ENCODE peak calls at places on chromosome 5, in four cellular contexts. V is H1, P is GM12891, B is HepG2. O is an unnamed sample.

GRCh38 chr5:59069438-59070079 is 486.7 kb downstream of the RAB3C start:
- DNase-seq in V (no peak), P (no peak), B (peak; percentile 68), O (no peak)

GRCh38 chr5:176742246-176743105 is 67.9 kb upstream of the UNC5A start:
- DNase-seq in V (no peak), P (no peak), B (no peak), O (no peak)

GRCh38 chr5:158124606-158125316 is 265.8 kb upstream of the CLINT1 start:
- DNase-seq in V (no peak), P (no peak), B (no peak), O (no peak)

GRCh38 chr5:127615916-127616315 is 33.0 kb upstream of the CTXN3 start:
- DNase-seq in V (peak; percentile 31), P (no peak), B (no peak), O (no peak)

GRCh38 chr5:116454417-116454927 is 120.2 kb downstream of the SEMA6A start:
- DNase-seq in V (no peak), P (peak; percentile 29), B (no peak), O (peak; percentile 29)

GRCh38 chr5:135462304-135462703 is 10.2 kb upstream of the TIFAB start:
- DNase-seq in V (peak; percentile 80), P (peak; percentile 58), B (peak; percentile 87), O (peak; percentile 54)

GRCh38 chr5:82467006-82467561 is 188.9 kb upstream of the RPS23 start:
- DNase-seq in V (no peak), P (no peak), B (no peak), O (no peak)

GRCh38 chr5:78009937-78010527 is 233.9 kb upstream of the TBCA start:
- DNase-seq in V (no peak), P (no peak), B (no peak), O (no peak)

GRCh38 chr5:39650234-39650816 is 225.5 kb upstream of the DAB2 start:
- DNase-seq in V (no peak), P (no peak), B (no peak), O (no peak)

GRCh38 chr5:162852145-162852544 is 585.2 kb upstream of the CCNG1 start:
- DNase-seq in V (no peak), P (no peak), B (no peak), O (no peak)

GRCh38 chr5:44714871-44715580 is 93.7 kb upstream of the MRPS30 start:
- DNase-seq in V (no peak), P (no peak), B (no peak), O (no peak)

GRCh38 chr5:142403583-142403982 is 78.8 kb upstream of the SPRY4 start:
- DNase-seq in V (no peak), P (no peak), B (no peak), O (no peak)

GRCh38 chr5:72559866-72560766 is 52.9 kb upstream of the ZNF366 start:
- DNase-seq in V (no peak), P (no peak), B (no peak), O (no peak)

GRCh38 chr5:95730730-95731570 is at the start of gene RHOBTB3:
- DNase-seq in V (peak; percentile 84), P (peak; percentile 45), B (peak; percentile 79), O (peak; percentile 36)

GRCh38 chr5:95733100-95733499 is 2.0 kb downstream of the RHOBTB3 start:
- DNase-seq in V (no peak), P (no peak), B (no peak), O (no peak)

GRCh38 chr5:95734156-95734555 is 3.0 kb downstream of the RHOBTB3 start:
- DNase-seq in V (no peak), P (no peak), B (no peak), O (no peak)

GRCh38 chr5:95730011-95730700 is 980 bp upstream of the RHOBTB3 start:
- DNase-seq in V (no peak), P (no peak), B (no peak), O (no peak)

DNA sequence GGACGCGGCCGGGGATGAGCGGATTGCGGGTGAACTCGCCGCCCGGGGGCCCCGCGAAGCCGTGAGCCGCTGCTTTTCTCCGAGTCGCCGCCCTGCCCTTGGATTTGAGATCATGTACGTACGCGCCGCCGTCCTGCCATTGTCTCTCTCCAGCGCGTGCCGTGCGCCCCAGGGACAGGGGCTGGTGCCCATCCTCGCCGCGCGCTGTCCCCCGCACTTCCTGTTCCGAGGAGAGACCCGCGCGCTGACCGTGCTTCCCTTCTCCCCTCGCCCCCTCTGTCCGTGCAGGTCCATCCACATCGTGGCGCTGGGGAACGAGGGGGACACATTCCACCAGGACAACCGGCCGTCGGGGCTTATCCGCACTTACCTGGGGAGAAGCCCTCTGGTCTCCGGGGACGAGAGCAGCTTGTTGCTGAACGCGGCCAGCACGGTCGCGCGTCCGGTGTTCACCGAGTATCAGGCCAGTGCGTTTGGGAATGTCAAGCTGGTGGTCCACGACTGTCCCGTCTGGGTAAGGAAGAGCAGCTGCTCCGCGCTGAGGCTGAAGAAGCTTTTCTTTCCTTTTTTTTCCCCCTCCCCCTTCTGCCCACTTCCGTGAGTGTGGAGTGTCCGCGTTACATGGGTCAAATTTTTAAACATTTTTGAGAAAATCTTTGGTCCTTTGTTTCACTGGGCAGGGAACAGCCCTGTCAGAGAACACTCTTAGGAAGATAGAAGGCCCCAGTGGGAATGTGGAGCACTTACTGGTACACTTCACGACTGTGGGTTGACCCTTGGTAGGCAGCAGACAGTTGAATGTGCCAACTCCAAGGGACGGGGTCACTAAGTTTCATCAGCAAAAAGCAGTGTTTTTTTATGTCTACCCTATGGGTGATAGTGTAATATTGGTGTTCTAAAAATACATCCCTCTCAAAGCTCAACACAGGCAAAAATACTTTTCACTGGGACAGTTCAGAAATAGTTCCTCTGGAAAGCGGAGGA is 727 bp downstream of the RHOBTB3 start:
- DNase-seq in V (peak; percentile 80), P (no peak), B (peak; percentile 20), O (no peak)
- TF ChIP-seq POLR2A in V (peak; percentile 21), P (peak; percentile 8), B (no peak), O (no peak)

GRCh38 chr5:91884036-91884435 is 500.9 kb upstream of the ARRDC3 start:
- DNase-seq in V (no peak), P (no peak), B (no peak), O (no peak)

GRCh38 chr5:91888810-91889209 is 505.7 kb upstream of the ARRDC3 start:
- DNase-seq in V (no peak), P (no peak), B (no peak), O (no peak)

GRCh38 chr5:91885291-91886265 is 502.5 kb upstream of the ARRDC3 start:
- DNase-seq in V (no peak), P (no peak), B (no peak), O (no peak)
- TF ChIP-seq TAF1 in V (no peak), P (no peak), B (no peak), O (no peak)

GRCh38 chr5:68303038-68303738 is 87.6 kb downstream of the PIK3R1 start:
- DNase-seq in V (no peak), P (no peak), B (no peak), O (no peak)

GRCh38 chr5:68304421-68305052 is 89.0 kb downstream of the PIK3R1 start:
- DNase-seq in V (no peak), P (no peak), B (no peak), O (no peak)

GRCh38 chr5:68306361-68307014 is 90.9 kb downstream of the PIK3R1 start:
- DNase-seq in V (no peak), P (no peak), B (no peak), O (no peak)

GRCh38 chr5:68303754-68304420 is 88.3 kb downstream of the PIK3R1 start:
- DNase-seq in V (no peak), P (no peak), B (no peak), O (no peak)

DNA sequence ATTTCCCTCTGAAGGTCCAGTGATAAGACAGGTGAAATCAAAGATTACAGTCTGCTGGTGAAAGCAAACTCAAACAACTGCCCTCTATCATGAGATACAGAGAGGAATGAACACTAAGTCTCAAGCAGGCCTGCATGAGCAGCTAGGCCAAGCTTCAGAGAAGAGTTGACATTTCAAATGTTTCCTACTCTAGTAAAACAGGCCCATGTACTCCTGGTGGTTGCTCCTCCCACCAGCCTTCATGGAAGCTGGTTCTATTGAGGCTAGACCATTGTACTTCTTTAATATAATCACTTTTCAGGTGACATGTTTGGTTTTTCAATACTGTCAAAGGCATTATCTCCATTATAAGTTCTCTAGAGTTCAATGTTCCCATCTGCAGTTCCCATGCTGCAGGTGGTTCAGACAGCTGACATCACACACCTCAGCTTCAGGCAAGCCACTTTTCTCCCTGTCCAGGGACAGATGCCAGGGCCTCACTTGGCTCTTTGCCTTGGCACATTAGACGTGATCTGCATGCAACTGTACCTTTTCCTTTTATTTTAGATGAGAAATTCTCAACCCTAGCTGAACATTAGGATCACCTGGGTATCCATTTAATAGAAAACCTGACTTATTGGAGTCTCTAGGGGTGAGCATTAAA is 89.8 kb downstream of the PIK3R1 start:
- DNase-seq in V (no peak), P (no peak), B (no peak), O (no peak)
- TF ChIP-seq POLR2AphosphoS5 in V (no peak), P (no peak), B (no peak), O (no peak)

DNA sequence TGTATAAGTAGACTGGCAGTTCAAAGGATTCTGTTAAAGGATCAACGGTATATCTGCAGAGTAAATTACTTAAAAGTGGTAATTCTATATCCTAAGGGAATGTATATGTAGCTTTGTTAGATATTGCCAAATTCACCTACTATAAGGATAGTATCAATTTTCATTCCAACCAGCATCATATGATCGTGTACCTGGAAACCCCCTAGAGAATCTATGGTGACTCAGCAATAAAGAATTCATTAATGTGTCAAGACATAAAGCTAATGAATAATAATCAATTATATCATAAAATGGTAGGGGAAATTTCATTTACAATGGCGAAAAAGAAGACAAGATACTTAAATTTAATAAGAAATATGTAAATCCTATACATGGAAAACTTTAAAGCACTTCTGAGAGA is 234.1 kb upstream of the ACTBL2 start:
- DNase-seq in V (no peak), P (no peak), B (no peak), O (no peak)
- TF ChIP-seq POLR2A in V (no peak), P (no peak), B (no peak), O (no peak)

DNA sequence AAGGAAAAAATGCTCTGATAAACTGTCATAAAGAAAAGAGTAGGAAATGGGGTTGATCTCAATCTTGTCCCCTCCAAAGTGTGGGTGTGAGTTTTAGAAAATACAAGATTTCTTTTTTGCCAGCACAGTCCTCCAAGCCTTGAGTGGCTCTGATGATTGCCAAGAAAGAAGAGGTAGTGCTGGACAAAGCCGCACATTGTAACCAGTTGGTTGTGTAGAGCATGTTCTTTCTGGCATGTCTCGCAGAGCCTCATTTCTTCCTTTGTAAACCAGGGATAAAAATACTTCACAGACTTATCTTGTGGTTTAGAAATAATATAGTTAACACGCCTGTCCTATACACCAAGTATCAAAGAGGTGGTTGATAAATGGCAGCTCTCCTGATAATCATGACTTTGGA is 30.4 kb downstream of the PRLR start:
- DNase-seq in V (no peak), P (no peak), B (no peak), O (no peak)
- TF ChIP-seq TAF1 in V (no peak), P (no peak), B (no peak), O (no peak)

GRCh38 chr5:19270153-19270552 is 717.8 kb downstream of the CDH18 start:
- DNase-seq in V (no peak), P (no peak), B (no peak), O (no peak)
- TF ChIP-seq POLR2AphosphoS5 in V (no peak), P (no peak), B (no peak), O (no peak)